ENCODE peak calls at places on chromosomes 12 and 14, in five cellular contexts. V is ecto neural progenitor cell, J is NCI-H1694, E is omental fat pad, H is psoas muscle. B is an unnamed sample.

GRCh38 chr12:130981156-130981789 is 27.6 kb downstream of the ADGRD1 start:
- DNase-seq in V (no peak), H (no peak), J (no peak), E (no peak), B (peak; percentile 44)

GRCh38 chr12:116146386-116146785 is 131.1 kb downstream of the MED13L start:
- DNase-seq in E (no peak), J (no peak), H (no peak), V (no peak), B (no peak)

GRCh38 chr12:89250213-89250612 is 102.1 kb downstream of the DUSP6 start:
- DNase-seq in E (no peak), H (no peak), V (no peak), J (no peak), B (no peak)

GRCh38 chr14:31950760-31951637 is 126.1 kb upstream of the ARHGAP5 start:
- DNase-seq in E (peak; percentile 35), V (peak; percentile 68), H (peak; percentile 65), J (peak; percentile 88), B (peak; percentile 82)

GRCh38 chr14:51002406-51002984 is 58.2 kb upstream of the PYGL start:
- DNase-seq in E (no peak), H (no peak), J (peak; percentile 85), V (no peak), B (no peak)

GRCh38 chr12:51254592-51254991 is 15.6 kb downstream of the SMAGP start:
- DNase-seq in J (no peak), E (no peak), V (no peak), H (no peak), B (no peak)

GRCh38 chr12:112584266-112584722 is 165.5 kb downstream of the PTPN11 start:
- DNase-seq in E (no peak), H (no peak), V (peak; percentile 56), J (no peak), B (no peak)

GRCh38 chr12:25957898-25958253 is 606 bp upstream of the RASSF8 start:
- DNase-seq in E (no peak), V (no peak), H (no peak), J (no peak), B (no peak)

B was measured in hepatocyte.